ENCODE peak calls at places on chromosomes 3 and 15, in five cellular contexts. C is cardiac muscle cell, G is breast epithelium, H is lower lobe of right lung, U is pancreas. P is an unnamed sample.

GRCh38 chr3:47250309-47251060 is 32.1 kb downstream of the KIF9 start:
- DNase-seq in U (peak), G (no peak), H (peak), C (peak), P (peak)

GRCh38 chr15:31975446-31976229 is 54.7 kb upstream of the CHRNA7 start:
- DNase-seq in C (no peak), H (no peak), G (no peak), U (no peak), P (no peak)

GRCh38 chr15:80861776-80862175 is 82.6 kb downstream of the CEMIP start:
- DNase-seq in C (no peak), G (no peak), U (no peak), H (no peak), P (no peak)

GRCh38 chr3:14780927-14781507 is 37.7 kb upstream of the FGD5 start:
- DNase-seq in U (peak), G (no peak), H (peak), C (peak), P (peak)

GRCh38 chr3:100068758-100069345 is 45.4 kb downstream of the FILIP1L start:
- DNase-seq in G (peak), C (peak), H (peak), U (peak), P (peak)

GRCh38 chr15:51366911-51367310 is 25.5 kb downstream of the GLDN start:
- DNase-seq in U (peak), H (no peak), G (peak), C (peak), P (no peak)

GRCh38 chr3:106635271-106635670 is 742.0 kb upstream of the CCDC54 start:
- DNase-seq in H (no peak), C (peak), G (no peak), U (no peak), P (no peak)

GRCh38 chr3:38805765-38806386 is 10.1 kb downstream of the SCN10A start:
- DNase-seq in H (no peak), C (peak), G (no peak), U (peak), P (no peak)

GRCh38 chr15:99480223-99480810 is 85.5 kb upstream of the MEF2A start:
- DNase-seq in H (no peak), C (no peak), G (no peak), U (no peak), P (no peak)

GRCh38 chr3:64056616-64057165 is 33.4 kb upstream of the PSMD6 start:
- DNase-seq in U (no peak), G (no peak), H (no peak), C (peak), P (no peak)

GRCh38 chr15:63986751-63987341 is 59.4 kb downstream of the DAPK2 start:
- DNase-seq in H (peak), G (no peak), U (no peak), C (no peak), P (no peak)

GRCh38 chr3:106813742-106814141 is 563.5 kb upstream of the CCDC54 start:
- DNase-seq in H (no peak), C (peak), G (no peak), U (no peak), P (no peak)

GRCh38 chr3:143119974-143120715 is 574 bp downstream of the CHST2 start:
- DNase-seq in G (no peak), C (peak), U (no peak), H (peak), P (no peak)

GRCh38 chr3:9970020-9970652 is 16.5 kb downstream of the EMC3 start:
- DNase-seq in U (no peak), G (no peak), C (peak), H (no peak), P (no peak)

GRCh38 chr3:177427096-177427495 is 229.8 kb upstream of the TBL1XR1 start:
- DNase-seq in H (no peak), G (no peak), C (no peak), U (no peak), P (no peak)

GRCh38 chr15:80550219-80550909 is 144.7 kb upstream of the ABHD17C start:
- DNase-seq in C (peak), G (no peak), U (no peak), H (no peak), P (no peak)

GRCh38 chr15:31262901-31263671 is 63.5 kb upstream of the KLF13 start:
- DNase-seq in U (no peak), G (no peak), C (peak), H (peak), P (peak)

GRCh38 chr15:61524091-61524490 is 295.0 kb upstream of the RORA start:
- DNase-seq in C (no peak), H (no peak), G (no peak), U (no peak), P (no peak)

GRCh38 chr3:182465301-182466185 is 327.8 kb upstream of the ATP11B start:
- DNase-seq in C (no peak), U (no peak), G (no peak), H (no peak), P (no peak)

GRCh38 chr3:139323146-139323545 is 20.7 kb upstream of the MRPS22 start:
- DNase-seq in G (no peak), H (no peak), C (no peak), U (no peak), P (no peak)

GRCh38 chr15:66875588-66876422 is 173.8 kb downstream of the SMAD6 start:
- DNase-seq in H (no peak), U (no peak), G (no peak), C (no peak), P (no peak)

GRCh38 chr15:94174399-94174802 is 57.0 kb upstream of the MCTP2 start:
- DNase-seq in H (no peak), C (no peak), G (no peak), U (no peak), P (no peak)

GRCh38 chr3:20837676-20838302 is 651.8 kb upstream of the SGO1 start:
- DNase-seq in U (no peak), H (no peak), C (no peak), G (no peak), P (no peak)

GRCh38 chr3:127175272-127175671 is 17.7 kb upstream of the PRR23E start:
- DNase-seq in C (no peak), U (no peak), G (peak), H (no peak), P (no peak)

GRCh38 chr15:59622289-59622688 is 10.7 kb downstream of the GCNT3 start:
- DNase-seq in U (peak), H (peak), G (no peak), C (peak), P (no peak)

DNA sequence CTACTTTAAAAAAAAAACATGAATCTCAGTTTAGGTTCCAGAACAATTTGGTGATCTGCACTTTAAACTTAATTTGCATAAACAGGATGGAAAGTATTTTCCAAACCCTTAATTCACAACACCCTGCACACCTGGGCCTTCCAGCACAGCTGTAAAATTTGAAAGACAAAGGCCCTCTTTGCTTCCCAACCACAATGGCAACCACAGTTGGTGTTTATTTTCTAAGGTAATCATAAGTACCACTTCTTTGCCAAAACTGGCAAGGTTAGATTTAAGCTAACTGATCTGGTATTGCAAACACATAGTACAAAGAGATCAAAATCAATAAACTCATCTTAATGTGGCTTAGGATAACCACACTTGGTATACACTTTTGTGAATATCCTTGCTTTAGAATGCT is 4.1 kb downstream of the LRIG1 start:
- DNase-seq in C (no peak), G (no peak), H (no peak), U (no peak), P (no peak)
- H3K4me3 ChIP-seq in C (no peak), G (peak), H (no peak), U (peak), P (no peak)

GRCh38 chr3:24287728-24288450 is 206.8 kb downstream of the THRB start:
- DNase-seq in G (peak), C (no peak), H (no peak), U (no peak), P (peak)
- H3K27ac ChIP-seq in G (peak), C (no peak), H (peak), U (no peak), P (peak)

GRCh38 chr3:36405193-36405592 is 24.9 kb downstream of the STAC start:
- DNase-seq in C (no peak), H (no peak), G (no peak), U (no peak), P (no peak)

GRCh38 chr3:36409862-36410261 is 29.6 kb downstream of the STAC start:
- DNase-seq in U (no peak), H (no peak), C (no peak), G (no peak), P (no peak)

GRCh38 chr3:36403661-36404060 is 23.4 kb downstream of the STAC start:
- DNase-seq in U (no peak), G (no peak), H (no peak), C (no peak), P (no peak)

DNA sequence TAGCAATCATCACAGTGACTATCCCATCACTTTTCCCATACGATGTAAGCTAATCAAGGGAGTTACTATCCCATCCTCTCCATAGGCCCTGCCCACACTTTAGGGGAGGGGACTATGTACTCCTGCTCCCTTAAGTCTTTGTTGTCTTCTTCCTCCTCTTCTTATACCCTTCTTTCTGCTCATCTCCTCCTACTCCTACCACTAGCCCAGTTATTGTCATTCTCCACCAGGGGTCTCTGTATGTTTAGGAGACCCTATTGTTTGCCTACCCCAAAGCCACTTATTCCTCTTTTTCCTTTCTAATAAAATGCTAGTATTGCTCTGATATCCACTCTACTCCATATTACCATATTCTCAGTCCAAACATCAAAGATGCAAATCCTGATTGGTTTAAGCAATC is 27.8 kb downstream of the STAC start:
- DNase-seq in U (no peak), C (peak), H (no peak), G (no peak), P (no peak)
- TF ChIP-seq CTCF in U (no peak), C (peak), H (no peak), G (no peak), P (no peak)

DNA sequence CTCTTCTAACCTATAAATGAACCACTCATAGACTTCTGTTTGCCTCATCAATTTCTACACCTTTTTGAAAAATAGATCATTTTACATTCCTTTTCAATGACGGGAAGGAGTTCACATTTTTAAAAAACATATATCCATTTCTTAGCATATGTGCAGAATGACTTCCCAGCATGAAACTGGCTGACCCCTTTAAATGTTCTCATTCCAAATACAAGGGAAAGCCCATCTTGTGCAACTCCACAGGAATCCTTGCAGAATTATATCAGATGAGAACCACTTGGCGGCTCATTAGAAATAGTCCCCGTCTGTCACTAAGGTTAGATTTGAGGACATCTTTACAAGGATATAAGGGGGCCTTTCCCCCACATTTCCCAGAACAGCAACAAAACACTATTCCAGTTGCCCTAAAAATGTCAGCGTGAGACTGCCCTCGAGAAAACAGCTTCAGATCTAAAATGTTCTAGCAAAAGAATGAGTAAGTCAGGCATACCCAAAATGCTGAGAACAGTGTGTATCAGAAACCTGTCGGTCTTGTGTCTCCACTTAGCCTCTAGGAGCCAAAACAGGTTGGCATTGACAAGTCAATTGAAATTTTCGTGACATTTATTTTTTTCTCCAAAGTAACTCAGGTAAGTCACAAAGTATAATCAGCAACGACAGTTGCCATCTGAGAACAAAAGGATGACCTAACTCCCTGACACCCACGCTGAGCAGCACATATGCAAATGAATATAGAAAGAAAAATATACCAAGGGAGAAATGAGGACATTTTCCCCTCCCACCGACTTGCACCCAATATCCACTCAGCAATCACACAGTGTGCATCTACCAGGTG is 63.1 kb downstream of the FOXP1 start:
- DNase-seq in G (no peak), H (no peak), C (peak), U (no peak), P (no peak)
- H3K4me3 ChIP-seq in G (no peak), H (no peak), C (no peak), U (no peak), P (no peak)

GRCh38 chr15:78050851-78051250 is 26.7 kb downstream of the TBC1D2B start:
- DNase-seq in G (no peak), U (no peak), H (no peak), C (no peak), P (peak)

GRCh38 chr15:78050441-78050809 is 27.1 kb downstream of the TBC1D2B start:
- DNase-seq in C (no peak), U (no peak), G (no peak), H (no peak), P (no peak)

GRCh38 chr15:78049691-78050440 is 27.6 kb downstream of the TBC1D2B start:
- DNase-seq in C (peak), U (no peak), G (no peak), H (peak), P (no peak)

GRCh38 chr15:78052545-78052944 is 25.0 kb downstream of the TBC1D2B start:
- DNase-seq in C (no peak), G (no peak), U (no peak), H (no peak), P (no peak)

DNA sequence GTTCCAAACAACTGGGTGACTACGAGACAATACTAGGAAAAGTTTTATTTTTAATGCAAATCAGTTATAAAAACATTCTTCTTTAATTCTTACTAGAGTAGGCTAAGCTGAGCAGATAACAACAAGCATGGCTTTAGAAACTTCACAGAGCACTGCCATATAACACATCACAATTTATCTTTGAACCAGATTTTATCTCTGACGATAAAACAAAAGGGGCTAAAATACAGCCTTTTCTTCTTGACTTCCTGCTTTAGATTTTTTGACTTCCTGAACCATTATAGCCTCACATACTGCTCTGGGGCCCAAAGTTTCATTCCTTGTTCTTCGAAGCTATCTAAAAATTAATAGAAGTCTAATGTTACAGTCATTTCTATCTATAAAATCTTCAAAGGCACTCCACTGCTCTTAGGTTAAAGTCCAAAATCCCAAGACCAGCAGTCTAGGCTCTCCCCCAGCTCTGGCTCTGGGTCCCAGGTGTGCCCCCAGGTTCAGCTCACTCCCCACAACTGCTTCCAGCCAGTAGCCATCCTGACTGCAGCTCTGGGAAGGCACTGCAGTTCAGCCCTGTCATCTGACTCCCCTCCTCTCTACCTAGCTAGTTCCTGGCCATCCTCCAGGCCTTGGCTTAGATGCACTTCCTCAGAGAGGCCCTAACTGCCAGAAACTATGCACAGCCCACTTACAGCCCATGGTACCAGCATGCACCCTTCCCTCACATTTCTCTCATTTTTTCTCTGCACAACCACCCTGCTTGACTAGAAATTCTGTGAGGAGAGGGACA is 25.7 kb downstream of the TBC1D2B start:
- DNase-seq in G (no peak), U (peak), C (peak), H (no peak), P (no peak)
- H3K27ac ChIP-seq in G (peak), U (no peak), C (no peak), H (peak), P (no peak)

GRCh38 chr15:70031680-70032079 is 66.0 kb downstream of the TLE3 start:
- DNase-seq in H (no peak), G (no peak), U (no peak), C (no peak), P (no peak)

GRCh38 chr15:70030851-70031645 is 66.7 kb downstream of the TLE3 start:
- DNase-seq in H (peak), C (no peak), G (no peak), U (no peak), P (peak)

GRCh38 chr15:70026991-70027390 is 70.7 kb downstream of the TLE3 start:
- DNase-seq in G (no peak), H (no peak), U (no peak), C (no peak), P (peak)

GRCh38 chr15:70027518-70027917 is 70.2 kb downstream of the TLE3 start:
- DNase-seq in U (no peak), C (no peak), H (peak), G (no peak), P (no peak)

DNA sequence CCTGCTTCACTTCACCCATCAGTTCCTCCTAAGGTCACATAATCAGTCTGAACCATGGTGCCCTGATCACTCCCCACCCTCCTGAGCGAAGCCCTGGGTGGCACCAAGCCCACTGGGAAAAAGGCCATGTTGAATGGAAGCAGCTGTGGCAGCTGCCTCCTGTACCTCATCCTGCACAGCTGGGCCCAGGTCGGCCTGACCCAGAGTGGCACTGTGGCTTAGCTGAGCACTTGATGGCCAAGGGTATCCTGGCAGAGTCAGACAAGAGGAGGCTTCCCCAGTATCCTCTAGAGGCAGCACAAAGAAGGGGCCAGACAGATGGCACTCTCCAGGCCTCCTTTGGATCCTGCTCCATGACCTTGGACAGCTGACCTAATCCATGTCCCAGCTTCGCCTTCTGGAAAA is 68.4 kb downstream of the TLE3 start:
- DNase-seq in U (no peak), G (no peak), H (peak), C (no peak), P (no peak)
- TF ChIP-seq CTCF in U (no peak), G (no peak), H (no peak), C (no peak), P (no peak)

GRCh38 chr3:172516318-172517214 is 6.7 kb downstream of the TNFSF10 start:
- DNase-seq in U (peak), G (peak), C (peak), H (no peak), P (peak)

GRCh38 chr3:172520332-172520831 is 2.8 kb downstream of the TNFSF10 start:
- DNase-seq in U (no peak), H (no peak), G (no peak), C (peak), P (no peak)

GRCh38 chr3:172517859-172518466 is 5.3 kb downstream of the TNFSF10 start:
- DNase-seq in H (no peak), U (no peak), C (no peak), G (no peak), P (no peak)

GRCh38 chr3:172519241-172519640 is 4.0 kb downstream of the TNFSF10 start:
- DNase-seq in H (no peak), G (no peak), C (no peak), U (no peak), P (no peak)

GRCh38 chr3:172519740-172520139 is 3.5 kb downstream of the TNFSF10 start:
- DNase-seq in G (no peak), U (no peak), C (no peak), H (no peak), P (no peak)
- H3K4me3 ChIP-seq in G (peak), U (peak), C (no peak), H (peak), P (no peak)

DNA sequence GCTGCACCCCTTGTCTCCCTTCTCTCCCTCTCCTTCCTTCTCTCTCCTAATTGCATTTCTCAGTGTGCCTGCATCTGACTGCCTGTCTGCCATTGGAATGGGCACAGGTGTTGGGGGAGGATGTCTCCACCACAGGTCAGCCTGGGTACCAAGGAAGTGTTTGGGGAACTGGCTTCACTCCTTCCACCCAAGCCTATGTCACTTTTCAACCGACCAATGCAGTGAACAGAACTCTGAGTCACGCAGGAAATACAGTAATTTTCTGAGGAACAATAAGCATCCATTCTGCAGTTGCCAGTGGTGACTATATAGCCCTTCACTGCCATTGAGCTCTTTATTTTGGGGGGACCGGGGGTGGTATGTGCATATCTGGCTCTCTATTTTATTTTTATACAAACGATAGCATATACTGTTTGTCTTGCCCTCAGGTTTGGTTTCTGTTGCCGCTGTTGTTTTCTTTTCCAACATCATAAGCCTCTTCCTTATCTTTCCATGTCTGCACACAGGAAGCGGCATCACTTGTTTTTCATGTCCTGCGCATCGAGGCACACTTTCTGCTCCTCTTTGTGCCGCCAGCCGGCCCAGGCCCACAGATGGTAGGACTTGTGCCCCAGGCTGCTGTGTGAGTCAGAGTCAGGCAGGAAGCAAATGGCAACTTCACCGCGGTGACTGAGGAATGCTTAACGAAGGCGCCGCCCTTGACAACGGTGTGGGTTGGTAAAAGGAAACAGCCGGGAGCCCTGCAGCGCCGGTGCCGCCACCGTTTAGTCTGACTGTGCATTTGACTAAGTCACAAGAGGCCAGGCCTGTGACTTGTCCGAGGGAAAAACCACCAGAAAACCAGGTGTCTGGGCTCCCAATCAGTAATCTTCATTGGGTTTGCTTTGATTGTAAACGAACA is 21.1 kb upstream of the CDCP1 start:
- DNase-seq in U (peak), G (peak), C (peak), H (peak), P (peak)
- H3K27ac ChIP-seq in U (peak), G (peak), C (no peak), H (peak), P (no peak)

P was measured in tibial artery.